ENCODE peak calls at places on chromosomes 2 and 18, in seven cellular contexts. Y is M059J, X is GM23248, Q is fibroblast of pulmonary artery, N is HL-60, K is A549, C is smooth muscle cell of the brain vasculature. E is an unnamed sample.

GRCh38 chr18:8847900-8848299 is 142.5 kb downstream of the MTCL1 start:
- DNase-seq in N (no peak), C (no peak), K (no peak), Q (no peak), Y (no peak), X (peak), E (no peak)

GRCh38 chr2:171431677-171432167 is 2.1 kb downstream of the METTL8 start:
- DNase-seq in Q (no peak), N (no peak), X (no peak), C (no peak), Y (no peak), K (no peak), E (no peak)

GRCh38 chr2:163132850-163133249 is 294.3 kb upstream of the KCNH7 start:
- DNase-seq in X (peak), Y (peak), K (peak), Q (peak), N (no peak), C (no peak), E (no peak)

GRCh38 chr2:232328516-232329460 is 49.8 kb upstream of the ALPP start:
- DNase-seq in Q (no peak), X (no peak), K (no peak), N (no peak), Y (no peak), C (no peak), E (no peak)

GRCh38 chr2:63865159-63865799 is 23.6 kb downstream of the UGP2 start:
- DNase-seq in K (no peak), C (no peak), N (no peak), X (peak), Q (no peak), Y (no peak), E (no peak)

GRCh38 chr18:74840492-74841167 is 243.0 kb downstream of the ZNF407 start:
- DNase-seq in N (no peak), Q (peak), Y (peak), X (peak), C (no peak), K (peak), E (no peak)

GRCh38 chr2:238032755-238033337 is 28.0 kb upstream of the SCLY start:
- DNase-seq in Y (peak), Q (no peak), C (no peak), K (no peak), X (no peak), N (no peak), E (no peak)

GRCh38 chr18:50507120-50507590 is 52.7 kb upstream of the MAPK4 start:
- DNase-seq in C (no peak), Q (peak), N (no peak), K (peak), X (peak), Y (peak), E (no peak)

GRCh38 chr2:28287261-28287915 is 105.3 kb upstream of the FOSL2 start:
- DNase-seq in X (peak), Y (no peak), C (no peak), N (no peak), K (no peak), Q (no peak), E (no peak)

GRCh38 chr2:190871539-190871938 is 9.1 kb upstream of the GLS start:
- DNase-seq in K (no peak), N (no peak), C (no peak), X (no peak), Q (peak), Y (no peak), E (no peak)

GRCh38 chr2:37181726-37182684 is 6.5 kb downstream of the SULT6B1 start:
- DNase-seq in C (no peak), Q (no peak), X (peak), N (no peak), K (no peak), Y (peak), E (no peak)

GRCh38 chr2:149355712-149356422 is 25.5 kb downstream of the LYPD6 start:
- DNase-seq in N (no peak), Y (no peak), X (no peak), C (no peak), K (no peak), Q (no peak), E (no peak)

GRCh38 chr2:98086491-98087446 is at the start of gene VWA3B:
- DNase-seq in Y (peak), N (no peak), Q (peak), K (peak), C (no peak), X (peak), E (no peak)

GRCh38 chr2:10721344-10722251 is at the start of gene ATP6V1C2:
- DNase-seq in K (no peak), Y (no peak), N (no peak), X (peak), C (no peak), Q (no peak), E (no peak)

GRCh38 chr2:220001693-220002260 is 374.3 kb downstream of the SLC4A3 start:
- DNase-seq in N (no peak), X (peak), Q (peak), C (no peak), Y (peak), K (no peak), E (no peak)

GRCh38 chr2:16118611-16119590 is 178.6 kb downstream of the MYCN start:
- DNase-seq in Y (no peak), N (no peak), C (no peak), K (no peak), Q (no peak), X (no peak), E (no peak)

GRCh38 chr2:222424729-222425671 is 657 bp downstream of the SGPP2 start:
- DNase-seq in C (no peak), N (no peak), Y (no peak), K (no peak), X (no peak), Q (no peak), E (no peak)

GRCh38 chr2:7633556-7634153 is 716.4 kb downstream of the RNF144A start:
- DNase-seq in K (no peak), Y (no peak), X (no peak), Q (no peak), N (no peak), C (no peak), E (no peak)

GRCh38 chr18:79927597-79928562 is 23.6 kb downstream of the SLC66A2 start:
- DNase-seq in Q (no peak), N (no peak), Y (no peak), K (no peak), C (no peak), X (no peak), E (no peak)

E was measured in GM12878.